ENCODE peak calls at places on chromosomes 1 and 21, in nine cellular contexts. E, J, Q, A, Y, T, B, W and I are unnamed samples.

GRCh38 chr1:65059930-65060538 is 88.0 kb upstream of the AK4 start:
- DNase-seq in E (no peak), J (peak), Q (no peak), A (no peak), Y (no peak), T (no peak), B (no peak), W (no peak), I (no peak)

GRCh38 chr1:10755977-10756521 is 40.4 kb downstream of the CASZ1 start:
- DNase-seq in E (peak), J (no peak), Q (peak), A (no peak), Y (peak), T (peak), B (no peak), W (no peak), I (no peak)

GRCh38 chr21:17828223-17828622 is 9.1 kb upstream of the C21orf91 start:
- DNase-seq in E (no peak), J (peak), Q (no peak), A (peak), Y (no peak), T (no peak), B (no peak), W (peak), I (no peak)

GRCh38 chr1:30785714-30786113 is 28.1 kb upstream of the LAPTM5 start:
- DNase-seq in E (no peak), J (no peak), Q (no peak), A (no peak), Y (peak), T (no peak), B (no peak), W (no peak), I (no peak)

GRCh38 chr1:8351693-8352470 is 34.0 kb downstream of the SLC45A1 start:
- DNase-seq in E (no peak), J (no peak), Q (no peak), A (no peak), Y (no peak), T (no peak), B (no peak), W (no peak), I (no peak)

GRCh38 chr1:240031009-240031408 is 60.7 kb upstream of the FMN2 start:
- DNase-seq in E (no peak), J (peak), Q (no peak), A (peak), Y (peak), T (no peak), B (no peak), W (peak), I (no peak)

GRCh38 chr1:204213668-204214662 is at the start of gene GOLT1A:
- DNase-seq in E (peak), J (peak), Q (peak), A (peak), Y (peak), T (peak), B (peak), W (peak), I (no peak)

GRCh38 chr1:205633421-205633976 is 1.7 kb upstream of the ELK4 start:
- DNase-seq in E (no peak), J (peak), Q (no peak), A (no peak), Y (no peak), T (no peak), B (no peak), W (peak), I (peak)

GRCh38 chr1:19260211-19261138 is 8.9 kb downstream of the MRTO4 start:
- DNase-seq in E (peak), J (peak), Q (no peak), A (peak), Y (peak), T (peak), B (no peak), W (peak), I (no peak)

DNA sequence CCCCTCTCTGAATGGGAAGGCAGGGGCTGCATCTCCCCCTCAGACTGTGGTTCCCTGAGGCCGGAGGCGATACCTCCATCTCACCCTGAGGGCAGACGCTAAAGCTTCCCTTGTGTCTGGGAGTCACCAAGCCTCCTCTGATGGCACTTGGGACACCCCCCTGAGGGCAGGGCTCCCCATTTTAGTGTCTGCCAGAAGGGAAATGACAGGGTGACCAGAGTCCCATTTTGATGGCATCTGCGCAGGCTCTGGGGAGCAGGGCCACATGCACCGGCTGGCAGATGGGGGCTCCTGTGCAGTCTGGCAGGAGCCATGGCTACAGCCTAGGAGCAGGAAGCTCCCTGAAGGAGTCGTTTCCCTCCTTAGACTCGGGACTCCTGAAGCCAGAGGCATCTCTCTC is 1.7 kb downstream of the S100A2 start:
- DNase-seq in E (no peak), J (no peak), Q (no peak), A (no peak), Y (no peak), T (no peak), B (no peak), W (no peak), I (no peak)
- H3K4me3 ChIP-seq in E (no peak), J (no peak), Q (no peak), A (no peak), Y (no peak), T (no peak), B (no peak), W (no peak), I (no peak)

GRCh38 chr1:203153989-203154821 is 21.4 kb downstream of the MYBPH start:
- DNase-seq in E (no peak), J (peak), Q (no peak), A (no peak), Y (no peak), T (no peak), B (no peak), W (no peak), I (no peak)
- H3K4me3 ChIP-seq in E (no peak), J (no peak), Q (no peak), A (no peak), Y (no peak), T (no peak), B (no peak), W (no peak), I (no peak)

GRCh38 chr1:32224285-32224684 is 2.1 kb downstream of the EIF3I start:
- DNase-seq in E (no peak), J (no peak), Q (no peak), A (no peak), Y (no peak), T (no peak), B (no peak), W (no peak), I (no peak)
- H3K4me3 ChIP-seq in E (no peak), J (no peak), Q (no peak), A (no peak), Y (no peak), T (no peak), B (no peak), W (no peak), I (no peak)

GRCh38 chr1:37480581-37481288 is 6.4 kb downstream of the ZC3H12A start:
- DNase-seq in E (no peak), J (no peak), Q (no peak), A (no peak), Y (no peak), T (no peak), B (no peak), W (no peak), I (no peak)

GRCh38 chr1:37479255-37480124 is 5.1 kb downstream of the ZC3H12A start:
- DNase-seq in E (peak), J (peak), Q (peak), A (no peak), Y (peak), T (peak), B (peak), W (peak), I (peak)

GRCh38 chr1:37478890-37479254 is 4.5 kb downstream of the ZC3H12A start:
- DNase-seq in E (no peak), J (peak), Q (no peak), A (no peak), Y (no peak), T (peak), B (no peak), W (no peak), I (no peak)

GRCh38 chr1:37481289-37482003 is 7.1 kb downstream of the ZC3H12A start:
- DNase-seq in E (no peak), J (no peak), Q (no peak), A (no peak), Y (peak), T (peak), B (no peak), W (no peak), I (no peak)

GRCh38 chr1:37480125-37480466 is 5.7 kb downstream of the ZC3H12A start:
- DNase-seq in E (no peak), J (no peak), Q (no peak), A (no peak), Y (no peak), T (no peak), B (no peak), W (no peak), I (no peak)
- H3K4me3 ChIP-seq in E (peak), J (no peak), Q (peak), A (peak), Y (peak), T (no peak), B (no peak), W (peak), I (peak)

DNA sequence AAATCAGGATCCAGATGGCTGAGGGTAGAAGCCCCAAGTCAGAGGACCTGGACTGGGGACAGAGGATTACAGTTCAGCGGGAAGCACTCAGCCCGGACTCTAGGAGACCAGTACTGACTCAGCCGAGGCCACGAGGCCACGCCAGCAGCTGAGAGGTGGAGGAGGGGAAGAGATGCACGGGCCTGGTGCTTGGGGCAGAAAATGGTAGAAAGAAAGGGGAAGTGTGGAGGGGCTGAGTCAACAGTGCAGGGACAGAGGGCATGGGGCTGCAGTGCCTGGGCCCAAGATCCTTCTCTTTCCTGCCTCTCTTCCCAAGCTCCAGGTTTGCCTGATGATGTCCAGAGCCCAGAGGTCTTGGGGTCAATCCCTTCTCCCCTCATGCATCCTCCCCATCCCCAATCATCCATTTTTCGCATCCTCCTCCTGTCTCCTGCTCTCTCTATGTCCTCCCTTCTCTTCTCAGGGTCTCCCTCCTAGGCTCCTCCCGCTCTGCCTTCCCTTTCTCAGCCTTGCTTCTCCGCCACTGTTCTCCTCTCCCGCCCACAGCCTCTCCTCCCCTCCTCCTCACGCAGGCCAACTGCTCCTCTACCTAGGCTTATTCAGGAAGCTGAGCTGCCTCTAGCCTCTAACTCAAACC is 7.7 kb downstream of the ARHGEF2 start:
- DNase-seq in E (peak), J (peak), Q (no peak), A (no peak), Y (peak), T (peak), B (peak), W (no peak), I (no peak)
- H3K4me3 ChIP-seq in E (no peak), J (no peak), Q (no peak), A (no peak), Y (no peak), T (no peak), B (no peak), W (no peak), I (no peak)

DNA sequence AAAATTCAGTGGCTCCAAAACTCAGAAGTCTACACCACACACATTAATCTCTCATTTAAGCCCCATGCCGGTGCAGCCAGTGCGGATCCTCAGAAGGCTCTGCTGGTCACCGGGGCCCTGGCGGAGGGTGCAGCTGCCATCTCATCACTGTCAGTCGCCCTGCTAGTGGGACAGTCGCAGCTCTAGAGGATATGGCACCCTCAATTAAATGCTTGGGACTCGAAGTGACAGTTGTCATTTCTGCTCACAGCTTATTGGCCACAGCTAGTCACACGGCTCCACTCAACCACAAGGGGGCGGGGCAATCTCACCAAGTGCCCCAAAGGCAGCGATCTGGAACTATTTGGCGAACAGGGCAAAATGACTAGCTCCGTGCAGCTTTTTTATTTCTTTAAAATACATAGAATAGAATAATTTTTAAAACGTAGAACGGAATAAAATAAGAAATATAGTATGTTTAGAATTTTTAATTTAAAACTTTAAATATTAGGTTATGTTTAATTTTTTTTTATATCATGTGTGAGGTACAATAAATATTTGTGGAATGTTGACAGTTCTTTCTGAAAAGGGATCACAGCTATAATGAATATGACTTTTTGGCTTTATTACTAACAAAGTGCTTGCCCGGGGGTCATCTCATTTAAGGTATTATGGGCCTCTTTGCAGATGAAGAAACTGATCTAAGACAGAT is 8.0 kb upstream of the MAN1C1 start:
- DNase-seq in E (peak), J (peak), Q (peak), A (peak), Y (peak), T (peak), B (peak), W (no peak), I (peak)
- H3K4me3 ChIP-seq in E (no peak), J (no peak), Q (no peak), A (no peak), Y (no peak), T (no peak), B (no peak), W (no peak), I (peak)

DNA sequence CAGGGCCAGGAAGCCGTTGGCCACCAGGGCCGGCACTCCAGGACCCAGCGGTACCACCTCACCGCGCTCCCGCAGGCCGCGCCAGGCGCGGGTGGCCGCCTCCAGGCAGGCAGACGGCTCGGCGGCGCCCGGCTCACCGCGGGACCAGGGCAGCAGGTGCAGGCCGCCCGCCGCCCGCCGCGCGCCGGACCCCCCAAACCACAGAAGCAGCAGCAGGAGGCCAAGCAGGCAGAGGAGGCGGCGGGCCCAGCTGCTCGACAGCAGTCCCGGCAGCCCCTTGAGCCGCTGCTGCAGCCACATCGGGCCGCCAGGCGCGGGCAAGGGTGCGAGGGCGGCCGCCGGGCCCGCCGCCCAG is 312 bp downstream of the KIAA2013 start:
- DNase-seq in E (no peak), J (no peak), Q (no peak), A (no peak), Y (no peak), T (no peak), B (no peak), W (no peak), I (no peak)
- H3K4me3 ChIP-seq in E (peak), J (peak), Q (peak), A (peak), Y (peak), T (peak), B (peak), W (peak), I (peak)

DNA sequence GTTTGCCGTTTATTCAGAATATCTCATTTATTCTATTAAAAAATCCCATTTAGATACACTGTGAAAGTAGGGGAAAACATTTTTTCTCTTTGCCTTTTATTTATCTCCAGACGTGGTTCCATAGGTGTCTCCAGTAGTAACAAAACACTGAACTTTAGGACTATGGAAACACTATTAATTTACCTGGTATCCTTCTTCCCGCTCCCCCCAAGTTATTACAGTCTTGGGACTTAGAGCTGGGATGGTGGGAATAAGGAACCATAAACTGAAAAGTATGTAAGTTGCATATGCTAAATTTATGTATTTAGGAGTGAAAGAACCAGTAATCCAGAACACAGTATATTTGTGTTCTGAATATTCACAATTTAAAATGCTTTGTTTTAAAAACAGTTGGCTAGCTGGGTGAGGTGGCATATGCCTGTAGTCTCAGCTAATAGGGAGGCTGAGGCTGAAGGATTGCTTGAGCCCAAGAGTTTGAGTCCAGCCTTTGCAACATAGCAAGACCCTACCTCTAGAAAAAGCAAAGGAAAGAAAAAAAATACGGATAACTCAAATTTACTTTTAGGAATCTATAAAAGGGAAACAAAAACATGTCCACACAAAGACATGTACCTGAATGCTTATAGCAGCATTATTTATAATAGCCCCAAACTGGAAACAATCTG is 3.1 kb downstream of the DNAJB4 start:
- DNase-seq in E (no peak), J (no peak), Q (no peak), A (no peak), Y (no peak), T (no peak), B (no peak), W (no peak), I (no peak)
- H3K4me3 ChIP-seq in E (peak), J (peak), Q (peak), A (peak), Y (peak), T (no peak), B (no peak), W (peak), I (peak)

DNA sequence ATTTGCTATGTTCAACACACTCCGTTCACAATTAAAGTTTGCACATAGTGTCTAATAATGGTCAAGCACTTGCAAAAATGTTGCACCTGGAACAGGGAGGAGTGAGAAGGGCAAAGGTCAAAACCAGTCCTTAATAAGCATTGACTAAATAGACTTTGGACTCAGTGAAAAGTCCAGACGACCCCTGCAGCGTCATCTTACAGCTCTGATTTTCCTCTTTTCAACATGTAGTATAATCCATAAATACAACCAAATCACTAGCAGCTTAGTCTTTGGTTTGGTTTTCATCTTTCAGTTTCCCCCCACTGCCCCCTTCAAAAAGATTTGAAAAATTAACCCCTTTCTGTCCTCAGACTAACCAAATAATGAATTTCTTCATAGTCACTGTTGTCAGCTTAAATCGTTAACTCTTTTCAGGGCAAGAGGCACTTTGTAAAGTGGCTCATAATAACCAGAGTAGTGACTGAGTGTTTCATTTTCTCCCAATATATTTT is 290.3 kb downstream of the PTPRC start:
- DNase-seq in E (no peak), J (no peak), Q (no peak), A (no peak), Y (no peak), T (no peak), B (no peak), W (no peak), I (no peak)
- H3K4me3 ChIP-seq in E (no peak), J (no peak), Q (no peak), A (no peak), Y (no peak), T (no peak), B (no peak), W (no peak), I (no peak)

DNA sequence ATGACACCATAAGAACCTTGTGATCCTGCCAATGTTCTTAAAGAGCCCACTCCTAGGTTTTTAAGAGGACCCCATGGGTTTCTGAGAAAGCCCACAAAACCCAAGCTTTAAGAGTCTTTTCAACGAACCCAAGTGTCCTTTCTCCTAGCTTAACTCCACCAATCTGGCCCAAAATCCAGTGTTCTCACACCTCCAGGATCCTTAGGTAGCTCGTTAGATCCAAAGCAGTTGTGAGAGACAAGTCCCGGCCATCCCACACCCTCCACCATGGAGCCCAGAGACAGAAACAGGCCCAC is 1.7 kb downstream of the DENND4B start:
- DNase-seq in E (no peak), J (no peak), Q (no peak), A (no peak), Y (no peak), T (no peak), B (no peak), W (no peak), I (no peak)
- H3K4me3 ChIP-seq in E (peak), J (no peak), Q (peak), A (peak), Y (peak), T (no peak), B (no peak), W (no peak), I (peak)